ENCODE peak calls at places on chromosomes 16 and 17, in five cellular contexts. Z, P, N, T and Y are unnamed samples.

GRCh38 chr17:66949501-66949900 is 15.0 kb upstream of the CACNG4 start:
- DNase-seq in Z (no peak), P (peak; percentile 59), N (no peak), T (no peak), Y (no peak)

GRCh38 chr17:38797091-38797490 is 2.3 kb downstream of the PIP4K2B start:
- DNase-seq in Z (no peak), P (no peak), N (no peak), T (no peak), Y (no peak)

GRCh38 chr16:57643166-57643813 is 14.9 kb downstream of the ADGRG1 start:
- DNase-seq in Z (no peak), P (no peak), N (no peak), T (no peak), Y (no peak)

GRCh38 chr16:89402962-89403361 is 87.4 kb downstream of the ANKRD11 start:
- DNase-seq in Z (no peak), P (no peak), N (no peak), T (no peak), Y (no peak)

GRCh38 chr16:30740364-30741251 is 7.6 kb upstream of the PHKG2 start:
- DNase-seq in Z (no peak), P (no peak), N (no peak), T (peak; percentile 83), Y (peak; percentile 88)

GRCh38 chr16:84215531-84215930 is 24.3 kb downstream of the KCNG4 start:
- DNase-seq in Z (no peak), P (no peak), N (no peak), T (no peak), Y (no peak)

GRCh38 chr17:6061290-6061689 is 8.9 kb upstream of the WSCD1 start:
- DNase-seq in Z (no peak), P (no peak), N (no peak), T (peak; percentile 30), Y (peak; percentile 81)

GRCh38 chr17:76081295-76082210 is 2.6 kb downstream of the ZACN start:
- DNase-seq in Z (no peak), P (no peak), N (no peak), T (no peak), Y (no peak)

GRCh38 chr16:55059146-55059545 is 128.5 kb downstream of the IRX5 start:
- DNase-seq in Z (no peak), P (no peak), N (no peak), T (no peak), Y (no peak)

GRCh38 chr16:785563-786535 is 2.3 kb downstream of the RPUSD1 start:
- DNase-seq in Z (no peak), P (peak; percentile 47), N (no peak), T (peak; percentile 71), Y (no peak)

GRCh38 chr16:30457743-30458560 is 12.3 kb upstream of the SEPHS2 start:
- DNase-seq in Z (no peak), P (no peak), N (no peak), T (no peak), Y (no peak)

GRCh38 chr17:8056232-8056975 is 17.5 kb downstream of the ALOX15B start:
- DNase-seq in Z (no peak), P (peak; percentile 45), N (no peak), T (no peak), Y (peak; percentile 48)

GRCh38 chr17:72099919-72100318 is 20.9 kb upstream of the SOX9 start:
- DNase-seq in Z (no peak), P (no peak), N (no peak), T (no peak), Y (no peak)